ENCODE peak calls at places on chromosomes 5 and 9, in six cellular contexts. U is heart left ventricle, Y is HepG2, J is gastrocnemius medialis, V is lower leg skin, A is uterus. N is an unnamed sample.

GRCh38 chr5:157546456-157547100 is 29.0 kb downstream of the ADAM19 start:
- DNase-seq in A (peak; percentile 56), U (peak; percentile 73), V (no peak), Y (no peak), J (no peak), N (no peak)

GRCh38 chr5:154740483-154740882 is 14.7 kb upstream of the LARP1 start:
- DNase-seq in U (peak; percentile 43), A (peak; percentile 32), V (no peak), J (no peak), Y (no peak), N (no peak)

GRCh38 chr9:97237951-97238851 is 69.3 kb upstream of the CCDC180 start:
- DNase-seq in A (peak; percentile 56), Y (peak; percentile 52), J (peak; percentile 57), V (peak; percentile 93), U (peak; percentile 84), N (no peak)

GRCh38 chr5:88325868-88326267 is 57.2 kb upstream of the TMEM161B start:
- DNase-seq in U (no peak), V (no peak), A (no peak), J (no peak), Y (no peak), N (no peak)

GRCh38 chr5:3612561-3613175 is 17.0 kb downstream of the IRX1 start:
- DNase-seq in A (no peak), J (no peak), Y (no peak), V (no peak), U (no peak), N (no peak)

GRCh38 chr9:69175488-69175872 is 1.4 kb downstream of the TJP2 start:
- DNase-seq in A (no peak), V (no peak), Y (no peak), J (no peak), U (no peak), N (no peak)

GRCh38 chr5:123344819-123345426 is 78.3 kb downstream of the CEP120 start:
- DNase-seq in J (no peak), A (peak; percentile 24), V (no peak), U (no peak), Y (peak; percentile 15), N (no peak)

GRCh38 chr5:90613918-90614504 is 55.4 kb downstream of the ADGRV1 start:
- DNase-seq in J (no peak), V (no peak), Y (no peak), U (no peak), A (no peak), N (no peak)

GRCh38 chr5:174306345-174307030 is 261.0 kb downstream of the NSG2 start:
- DNase-seq in V (no peak), J (no peak), A (no peak), Y (no peak), U (no peak), N (no peak)

GRCh38 chr5:74075900-74076484 is 450.0 kb downstream of the ARHGEF28 start:
- DNase-seq in Y (no peak), A (no peak), U (no peak), J (no peak), V (no peak), N (no peak)

GRCh38 chr9:93965830-93966577 is 10.8 kb upstream of the BARX1 start:
- DNase-seq in V (no peak), A (no peak), U (no peak), Y (no peak), J (no peak), N (no peak)

GRCh38 chr5:116658141-116658540 is 83.5 kb upstream of the SEMA6A start:
- DNase-seq in U (no peak), V (no peak), A (no peak), J (no peak), Y (no peak), N (no peak)

GRCh38 chr5:141757402-141757801 is 75.4 kb upstream of the ARAP3 start:
- DNase-seq in V (no peak), Y (no peak), J (no peak), U (no peak), A (no peak), N (no peak)

GRCh38 chr5:78526049-78526525 is 122.5 kb downstream of the LHFPL2 start:
- DNase-seq in V (no peak), U (no peak), J (no peak), A (no peak), Y (no peak), N (no peak)

GRCh38 chr9:89436963-89437625 is 60.8 kb downstream of the SEMA4D start:
- DNase-seq in Y (no peak), V (peak; percentile 82), A (no peak), U (no peak), J (no peak), N (no peak)
- TF ChIP-seq POLR2A in Y (no peak), V (no peak), A (no peak), U (no peak), J (no peak), N (no peak)

GRCh38 chr9:136885950-136886578 is at the start of gene TRAF2:
- DNase-seq in U (peak; percentile 98), A (peak; percentile 96), Y (peak; percentile 94), V (peak; percentile 99), J (peak; percentile 97), N (peak; percentile 100)
- TF ChIP-seq POLR2A in U (no peak), A (peak; percentile 30), Y (peak; percentile 91), V (no peak), J (peak; percentile 58), N (peak; percentile 83)

GRCh38 chr9:130880599-130881220 is 15.9 kb downstream of the QRFP start:
- DNase-seq in A (no peak), Y (no peak), V (no peak), J (no peak), U (no peak), N (no peak)
- TF ChIP-seq POLR2A in A (no peak), Y (no peak), V (no peak), J (no peak), U (no peak), N (no peak)

DNA sequence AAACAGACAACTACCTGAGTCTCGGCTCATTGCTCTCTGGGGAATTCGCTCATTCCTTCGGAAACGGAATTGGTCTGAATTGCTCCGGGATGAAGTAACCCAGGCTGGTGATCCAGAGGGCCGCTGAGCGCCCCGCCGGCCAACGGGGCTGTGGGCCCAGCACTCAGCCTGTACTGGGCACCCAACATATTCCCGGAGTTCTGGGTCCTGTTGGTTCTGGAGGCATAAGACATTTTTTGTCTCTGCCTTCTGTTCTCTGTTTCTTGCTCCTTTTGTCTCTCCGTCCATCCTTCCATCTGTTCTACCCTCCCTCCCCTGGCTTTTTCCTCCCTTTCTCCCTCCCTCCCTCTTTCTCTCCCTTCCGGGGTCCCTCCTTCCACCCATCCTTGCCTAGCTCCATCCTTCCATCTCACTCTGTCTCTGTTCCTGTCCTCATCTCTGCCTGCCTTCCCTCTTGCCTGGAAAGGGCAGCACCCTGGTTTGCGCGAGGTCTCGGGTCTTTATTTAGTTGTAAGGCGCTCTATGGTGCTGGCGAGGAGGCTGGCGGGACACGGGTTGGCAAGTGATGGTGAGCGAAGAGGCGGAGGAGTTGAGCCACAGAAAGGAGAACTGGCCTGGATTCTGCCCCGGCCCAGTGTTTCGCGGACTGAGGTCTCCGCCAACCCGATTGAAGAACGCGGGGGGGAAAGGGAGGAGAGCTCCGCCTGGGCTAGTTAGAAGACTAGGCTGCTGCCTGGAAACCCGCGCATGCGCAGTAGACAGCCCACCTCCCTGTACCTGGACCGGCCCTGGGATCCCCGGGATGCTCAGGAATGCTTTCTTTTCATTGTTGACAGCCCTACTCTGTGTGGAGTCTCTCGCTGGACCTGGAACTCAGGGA is 1468.0 kb downstream of the FOXD4L5 start:
- DNase-seq in A (peak; percentile 39), J (peak; percentile 28), Y (peak; percentile 70), V (peak; percentile 96), U (peak; percentile 83), N (peak; percentile 66)
- TF ChIP-seq POLR2A in A (no peak), J (no peak), Y (no peak), V (no peak), U (no peak), N (no peak)